ENCODE peak calls at places on chromosomes 7 and 10, in four cellular contexts. One of them, this sample, is unnamed. For H3K9me3, the result is how much of the 10 kb centered on the place peaks cover.

GRCh38 chr7:6163402-6163801 is 109.0 kb downstream of the CYTH3 start:
- DNase-seq in heart left ventricle: no peak
- DNase-seq in uterus: no peak
- DNase-seq in transverse colon: no peak
- DNase-seq in this sample: no peak

GRCh38 chr7:94060772-94061171 is 56.6 kb upstream of the BET1 start:
- DNase-seq in heart left ventricle: no peak
- DNase-seq in uterus: no peak
- DNase-seq in transverse colon: no peak
- DNase-seq in this sample: no peak

GRCh38 chr7:22121702-22122474 is 176.2 kb upstream of the CDCA7L start:
- DNase-seq in heart left ventricle: peak
- DNase-seq in uterus: peak
- DNase-seq in transverse colon: no peak
- DNase-seq in this sample: no peak

GRCh38 chr10:80163741-80164341 is 31.3 kb downstream of the PLAC9 start:
- DNase-seq in heart left ventricle: no peak
- DNase-seq in uterus: peak
- DNase-seq in transverse colon: peak
- DNase-seq in this sample: no peak

GRCh38 chr10:117334075-117334474 is 41.2 kb downstream of the PDZD8 start:
- DNase-seq in heart left ventricle: no peak
- DNase-seq in uterus: no peak
- DNase-seq in transverse colon: no peak
- DNase-seq in this sample: no peak

GRCh38 chr10:12945709-12946359 is 55.7 kb downstream of the CCDC3 start:
- DNase-seq in heart left ventricle: no peak
- DNase-seq in uterus: no peak
- DNase-seq in transverse colon: no peak
- DNase-seq in this sample: no peak

GRCh38 chr10:12637649-12638048 is 288.3 kb downstream of the CAMK1D start:
- DNase-seq in heart left ventricle: no peak
- DNase-seq in uterus: no peak
- DNase-seq in transverse colon: no peak
- DNase-seq in this sample: no peak

GRCh38 chr10:131032329-131033165 is 279.0 kb downstream of the TCERG1L start:
- DNase-seq in heart left ventricle: no peak
- DNase-seq in uterus: no peak
- DNase-seq in transverse colon: no peak
- DNase-seq in this sample: no peak

GRCh38 chr10:20962165-20962564 is 65.1 kb upstream of the NEBL start:
- DNase-seq in heart left ventricle: no peak
- DNase-seq in uterus: no peak
- DNase-seq in transverse colon: no peak
- DNase-seq in this sample: no peak

GRCh38 chr7:55540226-55540858 is 32.0 kb downstream of the VOPP1 start:
- DNase-seq in heart left ventricle: no peak
- DNase-seq in uterus: no peak
- DNase-seq in transverse colon: no peak
- DNase-seq in this sample: no peak

GRCh38 chr10:76906221-76906620 is 731.4 kb downstream of the KCNMA1 start:
- DNase-seq in heart left ventricle: no peak
- DNase-seq in uterus: no peak
- DNase-seq in transverse colon: no peak
- DNase-seq in this sample: no peak

GRCh38 chr7:110573862-110574528 is 516.9 kb upstream of the LRRN3 start:
- DNase-seq in heart left ventricle: no peak
- DNase-seq in uterus: no peak
- DNase-seq in transverse colon: no peak
- DNase-seq in this sample: no peak

GRCh38 chr7:1512781-1513656 is 8.8 kb upstream of the INTS1 start:
- DNase-seq in heart left ventricle: peak
- DNase-seq in uterus: peak
- DNase-seq in transverse colon: no peak
- DNase-seq in this sample: peak

GRCh38 chr7:128741491-128741890 is 2.3 kb downstream of the CALU start:
- DNase-seq in heart left ventricle: no peak
- DNase-seq in uterus: no peak
- DNase-seq in transverse colon: no peak
- DNase-seq in this sample: no peak

GRCh38 chr7:125299366-125299765 is 369.7 kb upstream of the POT1 start:
- DNase-seq in heart left ventricle: no peak
- DNase-seq in uterus: no peak
- DNase-seq in transverse colon: no peak
- DNase-seq in this sample: no peak

GRCh38 chr7:11896663-11897062 is 64.7 kb upstream of the THSD7A start:
- DNase-seq in heart left ventricle: no peak
- DNase-seq in uterus: no peak
- DNase-seq in transverse colon: no peak
- DNase-seq in this sample: no peak

GRCh38 chr10:114087255-114087654 is 43.6 kb downstream of the ADRB1 start:
- DNase-seq in heart left ventricle: no peak
- DNase-seq in uterus: no peak
- DNase-seq in transverse colon: no peak
- DNase-seq in this sample: no peak

GRCh38 chr10:51074238-51075028 is at the start of gene PRKG1:
- DNase-seq in heart left ventricle: peak
- DNase-seq in uterus: peak
- DNase-seq in transverse colon: peak
- DNase-seq in this sample: peak

GRCh38 chr10:70132098-70133029 is at the start of gene AIFM2:
- DNase-seq in heart left ventricle: peak
- DNase-seq in uterus: peak
- DNase-seq in transverse colon: peak
- DNase-seq in this sample: peak

GRCh38 chr7:21542891-21543527 is at the start of gene DNAH11:
- DNase-seq in heart left ventricle: no peak
- DNase-seq in uterus: no peak
- DNase-seq in transverse colon: peak
- DNase-seq in this sample: peak

GRCh38 chr10:30502266-30503058 is 68.5 kb downstream of the MAP3K8 start:
- DNase-seq in heart left ventricle: no peak
- DNase-seq in uterus: no peak
- DNase-seq in transverse colon: peak
- DNase-seq in this sample: peak

GRCh38 chr10:131930150-131930549 is 29.3 kb downstream of the PPP2R2D start:
- DNase-seq in heart left ventricle: no peak
- DNase-seq in uterus: no peak
- DNase-seq in transverse colon: no peak
- DNase-seq in this sample: peak

GRCh38 chr10:20993387-20994170 is 96.5 kb upstream of the NEBL start:
- DNase-seq in heart left ventricle: no peak
- DNase-seq in uterus: no peak
- DNase-seq in transverse colon: no peak
- DNase-seq in this sample: no peak

GRCh38 chr7:24966802-24967201 is 13.2 kb downstream of the OSBPL3 start:
- DNase-seq in heart left ventricle: no peak
- DNase-seq in uterus: no peak
- DNase-seq in transverse colon: no peak
- DNase-seq in this sample: no peak

GRCh38 chr7:143410523-143411004 is 1.9 kb upstream of the EPHA1 start:
- DNase-seq in heart left ventricle: no peak
- DNase-seq in uterus: peak
- DNase-seq in transverse colon: no peak
- DNase-seq in this sample: no peak

GRCh38 chr10:1127629-1128028 is 71.4 kb downstream of the WDR37 start:
- DNase-seq in heart left ventricle: peak
- DNase-seq in uterus: no peak
- DNase-seq in transverse colon: no peak
- DNase-seq in this sample: no peak

GRCh38 chr7:65371468-65371867 is 2.2 kb upstream of the ZNF92 start:
- DNase-seq in heart left ventricle: no peak
- DNase-seq in uterus: no peak
- DNase-seq in transverse colon: no peak
- DNase-seq in this sample: no peak

GRCh38 chr10:103870503-103870902 is 15.1 kb upstream of the SH3PXD2A start:
- DNase-seq in heart left ventricle: no peak
- DNase-seq in uterus: no peak
- DNase-seq in transverse colon: no peak
- DNase-seq in this sample: no peak

GRCh38 chr10:29199344-29199743 is 89.5 kb upstream of the LYZL1 start:
- DNase-seq in heart left ventricle: no peak
- DNase-seq in uterus: no peak
- DNase-seq in transverse colon: no peak
- DNase-seq in this sample: no peak

GRCh38 chr7:129245533-129245932 is 20.7 kb downstream of the AHCYL2 start:
- DNase-seq in heart left ventricle: no peak
- DNase-seq in uterus: no peak
- DNase-seq in transverse colon: no peak
- DNase-seq in this sample: no peak

GRCh38 chr7:128323489-128324362 is 20.0 kb downstream of the RBM28 start:
- DNase-seq in heart left ventricle: no peak
- DNase-seq in uterus: no peak
- DNase-seq in transverse colon: no peak
- DNase-seq in this sample: no peak

GRCh38 chr7:135801045-135801693 is 52.6 kb upstream of the FAM180A start:
- DNase-seq in heart left ventricle: peak
- DNase-seq in uterus: no peak
- DNase-seq in transverse colon: no peak
- DNase-seq in this sample: no peak

GRCh38 chr10:52949899-52950298 is 177.3 kb upstream of the MBL2 start:
- DNase-seq in heart left ventricle: no peak
- DNase-seq in uterus: no peak
- DNase-seq in transverse colon: peak
- DNase-seq in this sample: peak

DNA sequence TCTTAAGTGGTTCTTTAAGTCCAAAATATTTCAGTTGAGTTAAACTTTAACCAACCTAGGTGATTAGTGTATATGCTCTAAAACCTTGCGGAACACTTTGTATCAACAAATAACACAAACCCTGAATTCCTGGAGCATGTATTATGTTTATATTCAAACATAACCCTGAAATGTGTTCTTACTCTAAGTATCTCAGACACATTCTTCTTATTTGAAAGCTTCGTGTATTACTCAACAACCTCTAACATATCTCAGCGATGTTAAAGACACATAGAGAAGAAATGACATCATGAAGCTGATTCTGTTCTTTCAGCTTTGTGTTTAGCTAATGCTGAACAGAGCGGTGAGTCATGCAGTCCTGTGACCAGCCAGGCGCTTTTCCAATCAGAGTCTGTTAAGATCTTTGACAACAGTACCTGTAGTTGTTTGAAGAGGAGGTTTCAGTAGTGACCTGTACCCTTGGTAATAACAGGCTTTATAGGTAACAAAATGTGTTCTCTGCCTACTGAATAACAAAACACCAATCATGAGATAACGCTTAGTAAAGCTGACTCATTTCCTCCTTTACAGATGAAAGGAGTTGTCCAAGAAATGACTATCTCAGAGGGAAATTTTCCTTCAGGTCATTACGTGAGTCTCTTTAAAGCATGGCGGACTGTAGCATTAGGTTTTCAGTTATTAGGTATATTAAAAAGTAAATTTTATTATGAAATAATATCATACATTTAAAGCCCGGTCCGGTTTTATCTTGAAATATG is 67.3 kb upstream of the KLF6 start:
- DNase-seq in heart left ventricle: peak
- DNase-seq in uterus: peak
- DNase-seq in transverse colon: peak
- DNase-seq in this sample: peak
- TF ChIP-seq POLR2A in heart left ventricle: no peak
- TF ChIP-seq POLR2A in uterus: peak
- TF ChIP-seq POLR2A in transverse colon: peak
- TF ChIP-seq POLR2A in this sample: no peak

GRCh38 chr10:95908450-95908849 is 675 bp downstream of the CC2D2B start:
- DNase-seq in heart left ventricle: no peak
- DNase-seq in uterus: no peak
- DNase-seq in transverse colon: no peak
- DNase-seq in this sample: no peak
- H3K9me3 ChIP-seq in heart left ventricle: under half
- H3K9me3 ChIP-seq in uterus: under half
- H3K9me3 ChIP-seq in transverse colon: under half
- H3K9me3 ChIP-seq in this sample: under half

DNA sequence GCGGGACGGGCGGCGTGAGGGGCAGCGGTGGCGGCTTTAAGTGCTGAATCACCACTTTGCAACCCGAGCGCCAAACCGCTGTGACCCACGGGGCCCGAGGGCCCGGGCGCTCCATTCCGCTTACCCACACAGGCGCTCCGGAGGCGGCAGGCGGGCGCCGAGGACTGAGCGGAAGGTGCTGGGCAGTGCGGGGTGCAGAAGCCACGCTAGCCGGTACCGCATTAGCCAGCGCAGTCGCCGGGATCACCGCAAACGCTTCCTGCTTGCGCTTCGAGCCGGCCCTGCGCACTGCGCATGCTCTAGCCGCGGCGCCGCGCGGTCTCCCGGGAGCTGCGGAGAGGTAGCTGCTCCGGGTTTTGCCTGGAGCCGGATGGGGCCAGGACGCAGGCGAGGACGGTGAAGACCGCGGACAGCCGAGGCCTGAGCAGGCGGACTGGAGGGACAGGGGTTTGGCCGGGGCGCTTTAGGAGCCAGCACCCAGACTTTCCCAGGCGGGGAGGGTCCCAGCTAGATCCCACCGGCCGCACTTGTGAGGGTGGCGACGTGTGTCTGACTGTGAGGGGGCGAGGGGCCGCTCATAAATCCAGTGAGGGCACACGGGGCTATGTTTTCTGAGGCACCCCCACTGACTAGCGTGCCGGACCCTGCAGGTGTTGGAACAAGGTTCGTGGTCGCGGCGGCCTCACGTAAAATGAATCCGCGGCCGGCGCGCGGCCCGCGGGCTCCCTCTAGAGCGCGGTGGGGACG is at the start of gene IDE:
- DNase-seq in heart left ventricle: peak
- DNase-seq in uterus: peak
- DNase-seq in transverse colon: peak
- DNase-seq in this sample: peak
- TF ChIP-seq POLR2A in heart left ventricle: no peak
- TF ChIP-seq POLR2A in uterus: no peak
- TF ChIP-seq POLR2A in transverse colon: peak
- TF ChIP-seq POLR2A in this sample: no peak

GRCh38 chr10:123521076-123521475 is 145.1 kb upstream of the GPR26 start:
- DNase-seq in heart left ventricle: no peak
- DNase-seq in uterus: no peak
- DNase-seq in transverse colon: no peak
- DNase-seq in this sample: no peak

GRCh38 chr10:123517901-123518300 is 148.3 kb upstream of the GPR26 start:
- DNase-seq in heart left ventricle: no peak
- DNase-seq in uterus: no peak
- DNase-seq in transverse colon: no peak
- DNase-seq in this sample: no peak

GRCh38 chr10:123519861-123520260 is 146.3 kb upstream of the GPR26 start:
- DNase-seq in heart left ventricle: no peak
- DNase-seq in uterus: no peak
- DNase-seq in transverse colon: no peak
- DNase-seq in this sample: no peak

GRCh38 chr10:123517376-123517775 is 148.8 kb upstream of the GPR26 start:
- DNase-seq in heart left ventricle: no peak
- DNase-seq in uterus: no peak
- DNase-seq in transverse colon: no peak
- DNase-seq in this sample: no peak

DNA sequence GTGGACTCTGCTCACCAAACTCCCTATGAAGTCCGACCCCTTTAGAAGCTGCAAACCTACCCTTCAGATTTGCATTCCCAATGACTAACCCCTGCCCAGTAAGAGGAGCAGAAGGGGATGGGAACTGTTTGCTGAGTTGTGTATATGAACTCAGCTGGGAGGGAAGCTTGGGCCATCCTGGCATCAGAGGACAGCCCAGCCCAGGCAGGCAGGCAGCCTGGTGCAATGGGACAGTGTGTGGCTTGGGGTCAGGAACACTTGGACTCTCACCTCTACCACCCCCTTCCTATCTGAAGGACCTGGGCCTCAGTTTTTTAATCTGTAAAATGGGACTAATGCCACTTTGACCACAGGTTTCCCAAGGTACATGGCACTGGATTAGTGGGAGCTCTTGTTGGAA is 147.4 kb upstream of the GPR26 start:
- DNase-seq in heart left ventricle: no peak
- DNase-seq in uterus: no peak
- DNase-seq in transverse colon: no peak
- DNase-seq in this sample: no peak
- H3K9me3 ChIP-seq in heart left ventricle: under half
- H3K9me3 ChIP-seq in uterus: under half
- H3K9me3 ChIP-seq in transverse colon: under half
- H3K9me3 ChIP-seq in this sample: under half